ENCODE peak calls at places on chromosomes 7 and 10, in ten cellular contexts. E is stomach; I is body of pancreas; G is right atrium auricular region; B is lower leg skin; Z is adrenal gland; J is nephron progenitor cell; P is AG10803; M is PC-3; N is CD4-positive, alpha-beta T cell. K is an unnamed sample.

GRCh38 chr10:27998178-27998953 is 513 bp downstream of the ODAD2 start:
- DNase-seq in E (no peak), I (peak), Z (peak), N (no peak), J (peak), G (no peak), M (peak), B (no peak), P (peak), K (no peak)

GRCh38 chr10:10564081-10564480 is 453.6 kb upstream of the CELF2 start:
- DNase-seq in I (no peak), M (no peak), B (peak), N (no peak), Z (no peak), E (no peak), J (no peak), P (peak), G (no peak), K (no peak)

GRCh38 chr10:78594938-78595645 is 473.7 kb upstream of the ZMIZ1 start:
- DNase-seq in Z (no peak), M (no peak), J (no peak), P (no peak), B (no peak), G (peak), N (no peak), E (no peak), I (no peak), K (no peak)

GRCh38 chr7:133530682-133531081 is 277.8 kb downstream of the EXOC4 start:
- DNase-seq in E (no peak), J (no peak), N (no peak), I (no peak), P (peak), Z (no peak), M (no peak), B (no peak), G (no peak), K (no peak)

GRCh38 chr10:125155669-125156068 is 4.7 kb downstream of the CTBP2 start:
- DNase-seq in M (no peak), J (no peak), I (no peak), G (no peak), B (peak), P (no peak), N (no peak), E (no peak), Z (no peak), K (no peak)

GRCh38 chr7:87876759-87877234 is 504 bp downstream of the DBF4 start:
- DNase-seq in B (peak), N (peak), I (peak), M (peak), G (peak), E (peak), Z (peak), P (peak), J (peak), K (peak)

GRCh38 chr7:4706384-4707032 is 24.4 kb downstream of the FOXK1 start:
- DNase-seq in I (no peak), E (no peak), Z (no peak), J (peak), G (no peak), M (no peak), P (no peak), B (no peak), N (no peak), K (no peak)

GRCh38 chr7:30656006-30656575 is 26.2 kb downstream of the CRHR2 start:
- DNase-seq in G (no peak), J (no peak), B (peak), E (no peak), N (no peak), I (peak), P (no peak), Z (no peak), M (no peak), K (no peak)

GRCh38 chr10:7551891-7552731 is 114.7 kb downstream of the ITIH5 start:
- DNase-seq in I (peak), P (no peak), E (no peak), Z (no peak), M (no peak), B (peak), J (peak), N (no peak), G (no peak), K (no peak)

GRCh38 chr7:66697451-66698438 is 42.8 kb upstream of the RABGEF1 start:
- DNase-seq in G (no peak), N (no peak), B (no peak), J (no peak), I (no peak), E (no peak), P (peak), M (peak), Z (peak), K (no peak)

GRCh38 chr7:8831386-8831785 is 398.0 kb downstream of the NXPH1 start:
- DNase-seq in I (no peak), P (no peak), M (peak), E (no peak), N (no peak), G (no peak), Z (no peak), B (no peak), J (no peak), K (no peak)

GRCh38 chr7:19060870-19061269 is 56.6 kb downstream of the TWIST1 start:
- DNase-seq in G (no peak), E (no peak), B (no peak), P (peak), J (no peak), I (no peak), N (no peak), Z (no peak), M (peak), K (no peak)

GRCh38 chr10:6473901-6474370 is 106.1 kb downstream of the PRKCQ start:
- DNase-seq in M (no peak), G (no peak), P (no peak), N (peak), E (no peak), J (no peak), I (no peak), B (no peak), Z (no peak), K (peak)

GRCh38 chr10:129031233-129032150 is 435.5 kb upstream of the MGMT start:
- DNase-seq in I (peak), E (peak), G (no peak), P (peak), M (peak), N (peak), Z (peak), B (no peak), J (peak), K (peak)

GRCh38 chr10:88386204-88386877 is 196.8 kb downstream of the RNLS start:
- DNase-seq in B (no peak), N (no peak), G (no peak), E (no peak), J (no peak), I (peak), M (no peak), P (no peak), Z (peak), K (peak)

GRCh38 chr10:79130846-79131245 is 62.1 kb downstream of the ZMIZ1 start:
- DNase-seq in Z (no peak), P (peak), M (no peak), N (no peak), I (no peak), G (no peak), E (no peak), J (no peak), B (no peak), K (no peak)

GRCh38 chr10:21510218-21511070 is 15.0 kb downstream of the SKIDA1 start:
- DNase-seq in J (peak), E (no peak), G (no peak), P (no peak), Z (no peak), I (no peak), M (no peak), N (no peak), B (no peak), K (no peak)
- TF ChIP-seq CTCF in J (no peak), E (no peak), G (no peak), P (no peak), Z (no peak), I (no peak), M (no peak), N (no peak), B (no peak), K (no peak)

DNA sequence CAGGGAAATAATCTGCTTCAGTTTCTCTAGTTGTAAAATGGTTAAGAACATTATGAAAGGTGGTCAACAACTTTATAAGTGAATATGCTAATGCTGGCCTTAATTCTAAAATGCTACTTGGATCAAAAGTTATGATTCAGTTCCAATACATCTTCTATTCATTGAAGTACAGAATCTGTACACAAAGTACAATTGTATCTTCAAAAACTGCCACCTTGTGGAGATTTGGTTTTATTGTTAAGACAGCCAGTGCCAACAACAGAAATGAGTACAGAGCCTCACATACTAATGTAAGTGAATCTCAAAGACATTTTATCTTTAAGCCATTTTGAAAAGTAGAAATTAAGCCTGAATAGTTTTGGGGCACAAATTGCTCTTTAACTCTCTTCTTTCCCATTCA is 194.0 kb downstream of the CFTR start:
- DNase-seq in N (no peak), M (peak), E (no peak), I (no peak), J (no peak), Z (no peak), B (no peak), P (peak), G (no peak), K (peak)
- TF ChIP-seq CTCF in N (no peak), M (peak), E (peak), I (peak), J (peak), Z (no peak), B (no peak), P (peak), G (peak), K (no peak)

GRCh38 chr7:1963575-1963974 is 269.2 kb downstream of the MAD1L1 start:
- DNase-seq in B (no peak), M (no peak), G (no peak), E (no peak), P (no peak), N (no peak), I (no peak), J (no peak), Z (no peak), K (no peak)
- TF ChIP-seq CTCF in B (no peak), M (no peak), G (no peak), E (no peak), P (no peak), N (no peak), I (no peak), J (no peak), Z (no peak), K (no peak)

GRCh38 chr10:101217450-101218281 is 11.6 kb downstream of the LBX1 start:
- DNase-seq in E (no peak), J (peak), G (no peak), N (no peak), I (peak), B (no peak), M (peak), P (peak), Z (peak), K (no peak)
- TF ChIP-seq CTCF in E (no peak), J (peak), G (peak), N (no peak), I (peak), B (no peak), M (peak), P (peak), Z (no peak), K (peak)